ENCODE peak calls at places on chromosomes 5 and 9, in seven cellular contexts. W, O, S, U, T, K and Q are unnamed samples.

GRCh38 chr9:105842023-105842644 is 147.8 kb downstream of the TMEM38B start:
- DNase-seq in T (no peak), K (peak), W (peak), S (peak), O (no peak), U (no peak), Q (peak)

GRCh38 chr9:19988281-19988680 is 199.4 kb upstream of the SLC24A2 start:
- DNase-seq in W (no peak), K (no peak), O (no peak), S (peak), U (no peak), T (no peak), Q (no peak)

GRCh38 chr9:34656992-34657391 is 5.0 kb downstream of the IL11RA start:
- DNase-seq in W (no peak), U (no peak), T (no peak), K (no peak), S (no peak), O (no peak), Q (no peak)

GRCh38 chr5:141883184-141883947 is 5.2 kb upstream of the PCDH1 start:
- DNase-seq in O (peak), W (no peak), U (peak), K (peak), S (no peak), T (peak), Q (no peak)

GRCh38 chr5:52469835-52470234 is 317.9 kb upstream of the ITGA1 start:
- DNase-seq in K (no peak), S (no peak), O (no peak), W (peak), T (no peak), U (no peak), Q (no peak)

GRCh38 chr5:10250804-10251276 is 760 bp downstream of the CCT5 start:
- DNase-seq in T (no peak), O (no peak), U (no peak), S (no peak), K (no peak), W (peak), Q (no peak)

GRCh38 chr5:43772601-43773031 is 169.6 kb downstream of the NNT start:
- DNase-seq in K (no peak), S (no peak), W (peak), T (no peak), U (no peak), O (no peak), Q (no peak)

GRCh38 chr5:174729075-174729680 is 4.8 kb downstream of the MSX2 start:
- DNase-seq in T (peak), W (no peak), S (no peak), O (no peak), K (no peak), U (no peak), Q (no peak)

GRCh38 chr9:113659740-113660139 is 196.2 kb downstream of the RGS3 start:
- DNase-seq in S (no peak), T (no peak), O (no peak), U (no peak), W (no peak), K (no peak), Q (no peak)

GRCh38 chr9:4508907-4509589 is 18.8 kb downstream of the SLC1A1 start:
- DNase-seq in W (no peak), K (no peak), T (no peak), O (no peak), S (no peak), U (no peak), Q (no peak)

GRCh38 chr5:75648712-75649111 is 37.5 kb downstream of the ANKDD1B start:
- DNase-seq in T (no peak), W (no peak), U (no peak), K (no peak), S (no peak), O (no peak), Q (no peak)

GRCh38 chr5:127313847-127314473 is 23.4 kb downstream of the MEGF10 start:
- DNase-seq in U (peak), K (peak), T (peak), O (peak), S (peak), W (peak), Q (peak)

GRCh38 chr9:123865226-123865625 is 64.7 kb downstream of the DENND1A start:
- DNase-seq in W (no peak), S (no peak), K (no peak), T (no peak), U (no peak), O (peak), Q (no peak)

GRCh38 chr5:140966293-140967225 is at the start of gene PCDHAC2:
- DNase-seq in O (peak), U (peak), S (peak), K (peak), T (peak), W (no peak), Q (peak)

GRCh38 chr9:123478967-123479602 is 123.1 kb downstream of the CRB2 start:
- DNase-seq in W (no peak), T (no peak), U (no peak), S (no peak), K (no peak), O (no peak), Q (no peak)

GRCh38 chr5:136006767-136007251 is 22.0 kb upstream of the TGFBI start:
- DNase-seq in O (no peak), T (no peak), S (no peak), K (no peak), U (no peak), W (no peak), Q (no peak)

GRCh38 chr5:55899344-55899743 is 48.2 kb downstream of the IL31RA start:
- DNase-seq in U (no peak), T (no peak), O (no peak), S (no peak), K (no peak), W (no peak), Q (no peak)

GRCh38 chr5:24817966-24818365 is 173.2 kb upstream of the CDH10 start:
- DNase-seq in U (no peak), K (no peak), T (no peak), W (peak), S (no peak), O (no peak), Q (no peak)

GRCh38 chr5:171580506-171581265 is 161.2 kb downstream of the FGF18 start:
- DNase-seq in O (no peak), T (no peak), K (no peak), W (no peak), S (no peak), U (no peak), Q (peak)

GRCh38 chr9:109117856-109118801 is 1.6 kb downstream of the TMEM245 start:
- DNase-seq in O (no peak), W (no peak), T (no peak), S (peak), K (peak), U (no peak), Q (no peak)

GRCh38 chr5:5615569-5615968 is 193.1 kb downstream of the ICE1 start:
- DNase-seq in T (no peak), S (no peak), K (no peak), O (no peak), W (no peak), U (no peak), Q (no peak)

GRCh38 chr9:113803811-113804589 is 72.1 kb upstream of the ZNF618 start:
- DNase-seq in S (no peak), K (no peak), W (no peak), U (no peak), O (no peak), T (no peak), Q (no peak)

GRCh38 chr5:152883061-152883460 is 478.0 kb upstream of the NMUR2 start:
- DNase-seq in W (no peak), S (peak), T (no peak), K (no peak), U (no peak), O (no peak), Q (no peak)

GRCh38 chr5:142078706-142079105 is 29.9 kb upstream of the NDFIP1 start:
- DNase-seq in O (no peak), K (no peak), T (no peak), U (no peak), S (no peak), W (no peak), Q (no peak)

GRCh38 chr5:172733179-172733973 is 37.6 kb downstream of the DUSP1 start:
- DNase-seq in S (no peak), O (peak), T (no peak), W (no peak), U (peak), K (peak), Q (no peak)

GRCh38 chr9:12464368-12464767 is 228.8 kb upstream of the TYRP1 start:
- DNase-seq in S (no peak), O (no peak), T (no peak), K (no peak), U (no peak), W (no peak), Q (no peak)

GRCh38 chr5:66089384-66089783 is 54.7 kb upstream of the SREK1 start:
- DNase-seq in W (no peak), K (no peak), S (no peak), O (no peak), U (no peak), T (no peak), Q (no peak)

GRCh38 chr5:169656125-169656990 is 19.3 kb downstream of the DOCK2 start:
- DNase-seq in T (no peak), O (peak), W (no peak), U (no peak), K (no peak), S (no peak), Q (no peak)

GRCh38 chr5:126624534-126624933 is 23.8 kb downstream of the PHAX start:
- DNase-seq in S (no peak), T (no peak), K (no peak), W (no peak), U (no peak), O (no peak), Q (no peak)

GRCh38 chr9:127583605-127584053 is 28.4 kb upstream of the STXBP1 start:
- DNase-seq in S (no peak), T (no peak), W (no peak), K (no peak), U (no peak), O (no peak), Q (no peak)

GRCh38 chr5:87944553-87945320 is 323.9 kb downstream of the TMEM161B start:
- DNase-seq in O (peak), S (no peak), K (peak), U (no peak), W (no peak), T (peak), Q (peak)

GRCh38 chr5:143141652-143142051 is 261.8 kb downstream of the NR3C1 start:
- DNase-seq in U (no peak), S (no peak), W (no peak), K (no peak), O (no peak), T (no peak), Q (no peak)

GRCh38 chr9:133058550-133059320 is 3.0 kb upstream of the CEL start:
- DNase-seq in W (no peak), O (no peak), U (no peak), T (no peak), K (peak), S (no peak), Q (no peak)

GRCh38 chr9:6195714-6196360 is 19.8 kb upstream of the IL33 start:
- DNase-seq in U (no peak), S (no peak), O (no peak), K (no peak), W (no peak), T (no peak), Q (no peak)

GRCh38 chr9:6198251-6198650 is 17.4 kb upstream of the IL33 start:
- DNase-seq in W (no peak), S (no peak), U (no peak), O (no peak), K (no peak), T (no peak), Q (no peak)

GRCh38 chr9:6199596-6199995 is 16.0 kb upstream of the IL33 start:
- DNase-seq in O (no peak), T (no peak), U (no peak), S (no peak), K (no peak), W (no peak), Q (no peak)

GRCh38 chr9:6197330-6197729 is 18.3 kb upstream of the IL33 start:
- DNase-seq in W (no peak), S (no peak), O (no peak), U (no peak), K (peak), T (peak), Q (no peak)

DNA sequence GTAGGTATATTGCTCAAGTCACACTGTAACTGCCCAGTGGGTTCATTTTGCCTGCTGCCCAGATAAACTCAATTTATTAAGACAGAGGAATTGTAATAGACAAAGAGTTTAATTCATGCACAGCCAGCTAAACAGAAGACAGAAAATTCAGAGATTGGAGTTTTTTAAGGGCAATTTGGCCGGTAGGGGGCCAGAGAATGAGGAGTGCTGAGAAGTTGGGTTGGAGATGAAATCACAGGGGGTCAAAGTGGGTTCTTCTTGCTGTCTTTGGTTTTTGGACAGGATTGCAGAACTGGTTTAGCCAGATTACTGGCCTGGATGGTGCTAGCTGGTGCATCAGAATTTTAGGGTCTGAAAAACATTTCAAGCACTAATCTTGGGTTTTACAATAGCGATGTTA is 20.7 kb upstream of the IL33 start:
- DNase-seq in K (no peak), S (no peak), U (no peak), O (no peak), W (no peak), T (no peak), Q (no peak)
- TF ChIP-seq CTCF in K (no peak), S (no peak), U (no peak), O (no peak), W (no peak), T (peak), Q (peak)

DNA sequence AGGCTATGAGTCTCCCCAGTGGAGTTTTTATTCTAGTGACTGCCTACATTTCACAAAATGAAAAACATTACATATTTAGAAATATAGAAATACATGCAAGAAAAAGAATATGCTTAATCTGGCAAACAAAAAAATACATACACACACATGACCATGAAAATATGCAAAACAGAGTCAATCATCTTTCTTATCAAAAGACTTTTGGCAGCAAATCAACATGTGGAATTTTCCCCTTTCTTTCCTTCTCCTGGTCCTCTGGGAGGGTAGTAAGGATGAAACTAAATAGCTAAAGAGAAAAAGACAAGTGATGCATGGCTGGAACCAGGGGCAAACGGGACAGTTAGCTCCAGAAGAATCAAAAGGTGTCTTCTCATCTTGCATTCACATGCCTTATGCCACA is 69.4 kb downstream of the APBA1 start:
- DNase-seq in U (no peak), O (no peak), W (no peak), T (no peak), K (no peak), S (no peak), Q (no peak)
- TF ChIP-seq CTCF in U (no peak), O (no peak), W (no peak), T (no peak), K (no peak), S (no peak), Q (no peak)

DNA sequence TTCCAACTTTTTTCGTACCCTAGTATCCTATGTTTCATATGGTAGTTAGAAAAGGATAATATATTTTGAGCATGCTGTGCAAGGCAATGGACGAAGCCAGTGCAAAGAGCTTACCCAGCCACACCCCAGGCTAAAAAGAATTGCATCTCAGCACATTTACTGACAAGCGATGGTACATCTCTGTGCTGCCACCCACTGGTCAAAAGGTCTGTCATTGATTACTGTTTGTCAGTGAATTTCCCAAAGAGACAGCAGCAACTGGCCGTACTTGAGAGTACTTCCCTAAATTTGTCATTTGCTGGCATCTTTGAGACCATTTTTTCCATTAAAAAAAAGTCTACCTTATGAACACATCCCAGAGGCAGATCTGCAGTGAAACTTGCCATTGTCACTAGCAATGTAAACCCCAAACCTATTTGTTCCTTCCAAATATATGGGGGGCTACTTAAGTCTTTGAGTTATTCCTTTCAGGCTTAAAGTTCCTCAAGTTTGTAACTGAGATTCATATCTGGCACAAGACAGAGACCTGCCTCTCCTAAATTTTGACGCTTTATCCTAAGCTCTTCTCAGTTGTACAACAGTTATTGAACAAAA is 184.3 kb downstream of the CTNND2 start:
- DNase-seq in U (no peak), K (peak), O (peak), W (peak), S (peak), T (peak), Q (peak)
- TF ChIP-seq CTCF in U (peak), K (peak), O (peak), W (peak), S (peak), T (peak), Q (peak)

GRCh38 chr5:31823477-31823876 is 184.5 kb downstream of the PDZD2 start:
- DNase-seq in O (no peak), W (no peak), K (no peak), T (no peak), S (no peak), U (no peak), Q (no peak)

GRCh38 chr5:31827862-31828261 is 188.9 kb downstream of the PDZD2 start:
- DNase-seq in T (no peak), W (no peak), K (no peak), U (no peak), O (no peak), S (no peak), Q (no peak)

GRCh38 chr5:31824886-31825774 is 186.2 kb downstream of the PDZD2 start:
- DNase-seq in U (no peak), T (peak), O (no peak), W (no peak), S (peak), K (peak), Q (peak)

GRCh38 chr5:31819926-31820516 is 181.1 kb downstream of the PDZD2 start:
- DNase-seq in S (no peak), K (no peak), U (no peak), T (peak), W (no peak), O (no peak), Q (no peak)

DNA sequence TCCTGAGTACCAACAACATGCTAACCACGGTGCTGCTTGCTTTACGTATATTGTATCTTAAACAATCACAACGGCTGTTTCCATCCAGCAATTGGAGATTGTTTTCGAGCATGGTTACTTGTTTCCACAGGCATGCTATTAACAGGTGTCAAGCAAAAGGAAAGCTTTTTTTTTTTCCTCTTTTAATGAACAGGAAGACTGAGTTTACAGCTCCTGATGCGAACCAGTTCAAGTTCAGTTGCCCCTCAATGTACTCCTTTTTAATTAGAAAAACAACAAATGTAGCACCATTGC is 186.8 kb downstream of the PDZD2 start:
- DNase-seq in T (no peak), U (no peak), S (no peak), O (no peak), W (no peak), K (no peak), Q (no peak)
- TF ChIP-seq CTCF in T (no peak), U (no peak), S (no peak), O (no peak), W (no peak), K (no peak), Q (no peak)

GRCh38 chr5:128491291-128491690 is 46.8 kb downstream of the FBN2 start:
- DNase-seq in W (no peak), T (no peak), K (no peak), S (no peak), O (no peak), U (no peak), Q (no peak)

GRCh38 chr5:128487041-128487440 is 51.0 kb downstream of the FBN2 start:
- DNase-seq in U (no peak), T (no peak), S (no peak), W (no peak), O (no peak), K (no peak), Q (no peak)
- TF ChIP-seq CTCF in U (no peak), T (no peak), S (no peak), W (no peak), O (no peak), K (no peak), Q (no peak)

GRCh38 chr9:90274725-90275124 is 367.9 kb downstream of the DIRAS2 start:
- DNase-seq in K (no peak), O (no peak), W (no peak), S (no peak), T (peak), U (no peak), Q (no peak)
- TF ChIP-seq CTCF in K (no peak), O (no peak), W (no peak), S (peak), T (peak), U (no peak), Q (no peak)

DNA sequence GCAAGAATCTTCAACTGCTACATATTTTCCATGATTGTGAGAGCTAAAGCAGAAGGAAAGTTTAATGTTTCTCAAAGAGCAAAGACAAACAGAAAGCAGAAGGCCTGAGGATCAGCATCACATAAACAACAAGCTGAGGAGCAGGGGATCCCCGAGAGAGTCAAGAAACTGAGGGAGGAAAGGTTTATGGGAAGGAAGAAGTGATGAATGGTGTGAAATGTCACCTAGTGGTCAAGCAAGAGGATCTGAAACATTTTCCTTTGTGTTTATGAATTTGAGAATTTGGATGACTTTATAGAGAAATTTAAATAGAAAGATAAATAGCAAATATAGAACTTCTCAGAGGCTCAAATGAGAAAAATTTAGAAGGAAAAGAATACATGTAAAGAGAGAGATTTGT is 481.9 kb downstream of the CHSY3 start:
- DNase-seq in O (no peak), W (no peak), K (no peak), S (no peak), T (no peak), U (no peak), Q (no peak)
- TF ChIP-seq CTCF in O (no peak), W (no peak), K (no peak), S (no peak), T (no peak), U (no peak), Q (no peak)